ENCODE peak calls at places on chromosomes 11 and 22, in six cellular contexts. A is esophagus squamous epithelium, T is dorsolateral prefrontal cortex, Y is fibroblast of lung, I is sigmoid colon, E is heart left ventricle. P is an unnamed sample.

GRCh38 chr11:14258177-14258935 is 100.6 kb downstream of the RRAS2 start:
- DNase-seq in T (no peak), I (no peak), Y (peak; percentile 43), E (no peak), A (no peak), P (no peak)

GRCh38 chr11:99884750-99885149 is 802.3 kb upstream of the ARHGAP42 start:
- DNase-seq in Y (no peak), E (no peak), T (no peak), A (no peak), I (no peak), P (no peak)

GRCh38 chr11:92685049-92685448 is 284.4 kb upstream of the MTNR1B start:
- DNase-seq in Y (no peak), E (no peak), T (no peak), A (no peak), I (no peak), P (no peak)

GRCh38 chr11:393219-394033 is 583 bp upstream of the PKP3 start:
- DNase-seq in Y (peak; percentile 76), E (no peak), T (no peak), A (no peak), I (no peak), P (no peak)

GRCh38 chr11:73384871-73385692 is 8.9 kb downstream of the RELT start:
- DNase-seq in T (no peak), Y (no peak), E (peak; percentile 69), I (peak; percentile 77), A (peak; percentile 37), P (no peak)

GRCh38 chr22:21055880-21056319 is 10.2 kb downstream of the LRRC74B start:
- DNase-seq in E (no peak), Y (no peak), I (no peak), T (no peak), A (no peak), P (no peak)

GRCh38 chr22:40922484-40923303 is 28.5 kb upstream of the RBX1 start:
- DNase-seq in I (no peak), E (no peak), Y (peak; percentile 50), A (no peak), T (no peak), P (no peak)

GRCh38 chr22:44107341-44107740 is 73.4 kb upstream of the PARVG start:
- DNase-seq in Y (peak; percentile 59), E (no peak), I (no peak), A (no peak), T (no peak), P (no peak)

GRCh38 chr11:88106685-88107084 is 68.6 kb downstream of the RAB38 start:
- DNase-seq in I (no peak), A (no peak), T (no peak), E (no peak), Y (no peak), P (no peak)

GRCh38 chr11:116357769-116358544 is 414.8 kb downstream of the BUD13 start:
- DNase-seq in E (no peak), A (no peak), Y (peak; percentile 8), I (no peak), T (no peak), P (peak; percentile 25)

GRCh38 chr11:69213315-69213714 is 57.6 kb downstream of the SMIM38 start:
- DNase-seq in Y (no peak), E (no peak), T (no peak), I (peak; percentile 25), A (no peak), P (no peak)

GRCh38 chr11:111001091-111001430 is 244.5 kb upstream of the POU2AF2 start:
- DNase-seq in I (no peak), A (no peak), E (no peak), T (no peak), Y (peak; percentile 47), P (no peak)

GRCh38 chr11:111512296-111513239 is at the start of gene BTG4:
- DNase-seq in I (peak; percentile 51), T (no peak), E (no peak), A (no peak), Y (peak; percentile 36), P (no peak)

GRCh38 chr11:109697140-109697843 is 275.3 kb downstream of the C11orf87 start:
- DNase-seq in T (no peak), A (no peak), E (no peak), Y (peak; percentile 51), I (no peak), P (no peak)

GRCh38 chr11:19071255-19071654 is 10.7 kb upstream of the MRGPRX2 start:
- DNase-seq in Y (peak; percentile 83), I (peak; percentile 75), E (peak; percentile 43), A (no peak), T (peak; percentile 70), P (peak; percentile 59)

GRCh38 chr11:12792590-12792989 is 118.4 kb downstream of the TEAD1 start:
- DNase-seq in Y (peak; percentile 75), T (no peak), I (no peak), E (no peak), A (no peak), P (no peak)

GRCh38 chr11:59207988-59208432 is 4.7 kb downstream of the MPEG1 start:
- DNase-seq in E (no peak), T (peak; percentile 45), A (no peak), I (no peak), Y (peak; percentile 94), P (peak; percentile 37)

GRCh38 chr11:128095459-128096096 is 491.8 kb downstream of the ETS1 start:
- DNase-seq in Y (peak; percentile 88), E (no peak), A (no peak), I (no peak), T (no peak), P (no peak)

GRCh38 chr11:78957481-78958245 is 383.0 kb upstream of the NARS2 start:
- DNase-seq in I (no peak), E (no peak), T (no peak), A (no peak), Y (peak; percentile 44), P (no peak)

GRCh38 chr11:24697722-24698121 is 200.9 kb downstream of the LUZP2 start:
- DNase-seq in Y (peak; percentile 91), A (no peak), I (no peak), T (no peak), E (no peak), P (no peak)

GRCh38 chr11:102361100-102362021 is 14.3 kb downstream of the BIRC2 start:
- DNase-seq in Y (no peak), A (no peak), I (no peak), T (no peak), E (no peak), P (no peak)

GRCh38 chr22:21984793-21985192 is 2.2 kb upstream of the TOP3B start:
- DNase-seq in T (no peak), A (no peak), Y (no peak), E (no peak), I (no peak), P (no peak)

GRCh38 chr11:68441466-68442230 is 18.9 kb upstream of the PPP6R3 start:
- DNase-seq in E (no peak), T (no peak), Y (peak; percentile 42), A (no peak), I (no peak), P (no peak)

GRCh38 chr11:86596861-86597632 is 75.4 kb downstream of the ME3 start:
- DNase-seq in T (no peak), E (peak; percentile 48), Y (peak; percentile 42), I (no peak), A (no peak), P (no peak)

GRCh38 chr11:61632096-61632495 is 48.1 kb upstream of the DAGLA start:
- DNase-seq in T (no peak), A (no peak), Y (peak; percentile 6), E (no peak), I (no peak), P (no peak)

GRCh38 chr11:34356130-34356529 is 1.7 kb downstream of the ABTB2 start:
- DNase-seq in E (no peak), Y (no peak), A (no peak), T (no peak), I (no peak), P (no peak)

GRCh38 chr11:85884581-85885021 is 29.4 kb downstream of the CCDC83 start:
- DNase-seq in T (no peak), A (no peak), Y (peak; percentile 47), I (no peak), E (no peak), P (no peak)

DNA sequence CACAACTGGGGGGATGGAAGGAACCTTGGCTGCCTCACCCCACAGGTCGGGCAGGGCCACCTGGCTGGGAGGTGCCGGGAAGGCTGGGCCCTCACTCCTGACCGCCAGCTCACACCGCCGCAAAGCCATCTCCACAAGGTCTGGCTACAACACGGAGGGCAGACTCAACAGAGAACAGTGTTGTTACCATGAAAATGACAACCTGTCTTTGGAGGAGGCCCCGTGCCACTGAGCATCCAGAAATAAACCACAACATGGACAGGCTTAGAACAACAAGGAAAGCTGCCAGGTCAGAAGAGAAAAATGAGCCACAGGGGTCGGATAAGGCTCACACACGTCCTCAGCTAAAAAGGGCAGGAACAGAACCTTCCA is 3.0 kb downstream of the DERL3 start:
- DNase-seq in T (no peak), E (peak; percentile 65), Y (no peak), I (no peak), A (no peak), P (no peak)
- H3K27ac ChIP-seq in T (no peak overlapping the region), E (peak overlapping the region; percentile 90), Y (no peak overlapping the region), I (no peak overlapping the region), A (no peak overlapping the region), P (no peak overlapping the region)

DNA sequence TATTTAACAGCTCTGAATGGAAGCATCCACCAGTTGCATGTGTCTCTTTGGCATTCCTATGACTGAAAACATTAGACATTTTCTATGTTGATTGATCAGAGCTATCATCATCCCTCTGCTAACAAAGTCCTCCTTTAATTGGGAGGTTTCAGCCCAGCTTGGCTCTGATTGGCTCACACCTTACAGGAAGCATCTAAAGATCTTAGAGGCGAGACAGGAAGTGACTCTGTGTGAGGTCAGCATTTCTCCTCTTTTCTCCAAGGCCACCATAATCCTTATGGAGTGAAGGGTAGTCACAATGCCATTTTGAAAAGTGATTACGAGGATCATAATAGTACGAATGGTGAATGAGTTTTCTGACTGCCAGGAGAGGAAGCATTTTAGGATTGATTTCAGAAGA is 260.8 kb downstream of the MIAT start:
- DNase-seq in E (no peak), Y (no peak), A (no peak), I (no peak), T (no peak), P (no peak)
- H3K4me3 ChIP-seq in E (no peak overlapping the region), Y (no peak overlapping the region), A (no peak overlapping the region), I (no peak overlapping the region), T (no peak overlapping the region), P (no peak overlapping the region)

GRCh38 chr22:46111645-46112306 is 38.5 kb upstream of the PPARA start:
- DNase-seq in Y (no peak), I (no peak), T (no peak), A (no peak), E (no peak), P (peak; percentile 73)

GRCh38 chr22:46108564-46109473 is 41.5 kb upstream of the PPARA start:
- DNase-seq in A (no peak), E (peak; percentile 75), T (no peak), I (peak; percentile 87), Y (peak; percentile 71), P (peak; percentile 60)

GRCh38 chr22:46112405-46112804 is 37.9 kb upstream of the PPARA start:
- DNase-seq in E (no peak), I (no peak), Y (no peak), A (no peak), T (no peak), P (no peak)

GRCh38 chr22:46109474-46110003 is 40.8 kb upstream of the PPARA start:
- DNase-seq in E (no peak), Y (no peak), I (no peak), A (no peak), T (no peak), P (no peak)

GRCh38 chr22:46110215-46110614 is 40.1 kb upstream of the PPARA start:
- DNase-seq in Y (peak; percentile 62), I (peak; percentile 82), E (no peak), A (no peak), T (no peak), P (peak; percentile 65)
- H3K27ac ChIP-seq in Y (peak overlapping the region; percentile 65), I (peak overlapping the region; percentile 84), E (peak overlapping the region; percentile 56), A (peak overlapping the region; percentile 92), T (peak overlapping the region; percentile 96), P (peak overlapping the region; percentile 67)

GRCh38 chr11:104781719-104782376 is 116.4 kb downstream of the CASP12 start:
- DNase-seq in T (no peak), Y (no peak), A (no peak), I (no peak), E (no peak), P (no peak)
- H3K4me3 ChIP-seq in T (no peak overlapping the region), Y (no peak overlapping the region), A (no peak overlapping the region), I (no peak overlapping the region), E (no peak overlapping the region), P (no peak overlapping the region)